ENCODE peak calls at places on chromosomes 6 and 20, in ten cellular contexts. W, S, K, U, P, I, Q, A, R and B are unnamed samples.

GRCh38 chr6:69735029-69735428 is 61.8 kb downstream of the LMBRD1 start:
- DNase-seq in U (no peak), W (no peak), Q (no peak), P (no peak), S (no peak), I (no peak), A (no peak), K (no peak), R (no peak), B (no peak)

GRCh38 chr6:133631421-133631820 is 257.5 kb upstream of the TCF21 start:
- DNase-seq in K (no peak), U (no peak), W (no peak), Q (no peak), A (no peak), R (no peak), S (no peak), I (peak), P (peak), B (no peak)

GRCh38 chr6:22906091-22906549 is 336.8 kb downstream of the HDGFL1 start:
- DNase-seq in S (peak), A (no peak), U (no peak), W (no peak), R (no peak), P (peak), K (no peak), Q (no peak), I (no peak), B (no peak)

GRCh38 chr20:59933296-59933848 is at the start of gene SYCP2:
- DNase-seq in U (no peak), A (peak), R (no peak), K (peak), Q (no peak), I (no peak), P (peak), W (peak), S (peak), B (peak)

GRCh38 chr6:79301290-79301689 is 66.8 kb upstream of the HMGN3 start:
- DNase-seq in K (no peak), I (no peak), W (no peak), P (no peak), U (no peak), A (no peak), R (no peak), S (no peak), Q (no peak), B (no peak)

GRCh38 chr6:87971605-87972262 is 75.9 kb upstream of the SPACA1 start:
- DNase-seq in K (no peak), W (no peak), P (no peak), S (no peak), Q (no peak), R (no peak), U (no peak), I (no peak), A (no peak), B (no peak)

GRCh38 chr6:1368940-1369339 is 20.4 kb upstream of the FOXF2 start:
- DNase-seq in K (no peak), S (no peak), I (no peak), Q (no peak), R (no peak), P (no peak), U (no peak), A (no peak), W (no peak), B (no peak)

GRCh38 chr6:35360349-35361138 is 18.2 kb downstream of the PPARD start:
- DNase-seq in I (peak), W (no peak), S (peak), U (no peak), K (no peak), R (no peak), A (no peak), P (no peak), Q (peak), B (no peak)

GRCh38 chr6:114218421-114218820 is 124.4 kb downstream of the HS3ST5 start:
- DNase-seq in W (no peak), I (no peak), Q (no peak), R (no peak), S (no peak), P (no peak), K (no peak), A (no peak), U (no peak), B (no peak)

GRCh38 chr6:11771473-11772048 is 7.0 kb downstream of the ADTRP start:
- DNase-seq in R (no peak), K (no peak), W (no peak), Q (no peak), P (peak), S (no peak), U (no peak), A (no peak), I (peak), B (no peak)

GRCh38 chr20:35820715-35821114 is 48.9 kb downstream of the PHF20 start:
- DNase-seq in I (peak), W (no peak), A (no peak), R (no peak), P (peak), K (no peak), Q (no peak), S (no peak), U (no peak), B (no peak)

GRCh38 chr6:34476048-34476328 is 10.1 kb downstream of the PACSIN1 start:
- DNase-seq in I (no peak), K (no peak), S (no peak), R (no peak), P (no peak), W (no peak), A (no peak), Q (no peak), U (no peak), B (no peak)

GRCh38 chr20:33229843-33230242 is 6.0 kb upstream of the BPIFA1 start:
- DNase-seq in P (no peak), S (no peak), U (no peak), W (no peak), K (peak), I (no peak), Q (no peak), R (no peak), A (no peak), B (no peak)

GRCh38 chr20:19737025-19737424 is 21.0 kb upstream of the RIN2 start:
- DNase-seq in Q (no peak), A (peak), K (no peak), R (no peak), W (no peak), I (peak), P (peak), S (no peak), U (no peak), B (peak)

GRCh38 chr20:33408716-33409654 is 7.7 kb upstream of the CDK5RAP1 start:
- DNase-seq in W (no peak), P (no peak), Q (no peak), K (no peak), I (no peak), U (no peak), R (no peak), A (no peak), S (no peak), B (peak)

GRCh38 chr20:61924858-61925554 is 140.7 kb downstream of the TAF4 start:
- DNase-seq in A (no peak), R (no peak), I (no peak), W (no peak), S (no peak), K (no peak), P (no peak), U (peak), Q (no peak), B (no peak)

GRCh38 chr20:38127011-38127621 is 38.0 kb downstream of the TGM2 start:
- DNase-seq in U (peak), P (peak), Q (no peak), W (no peak), R (no peak), S (no peak), I (peak), K (no peak), A (no peak), B (no peak)

GRCh38 chr6:42781546-42781810 is 374 bp upstream of the BICRAL start:
- DNase-seq in W (no peak), K (no peak), S (no peak), R (no peak), U (no peak), I (peak), P (peak), Q (no peak), A (no peak), B (peak)

GRCh38 chr20:32524871-32525501 is 60.1 kb downstream of the NOL4L start:
- DNase-seq in R (peak), S (no peak), P (no peak), W (no peak), K (no peak), I (no peak), A (peak), Q (peak), U (peak), B (no peak)

GRCh38 chr20:46108435-46108841 is 9.7 kb upstream of the CD40 start:
- DNase-seq in P (no peak), K (no peak), R (no peak), I (no peak), Q (no peak), U (no peak), S (no peak), W (peak), A (no peak), B (peak)

GRCh38 chr6:150068173-150068785 is 642 bp downstream of the ULBP3 start:
- DNase-seq in K (no peak), S (no peak), I (no peak), U (no peak), P (no peak), W (no peak), R (no peak), A (no peak), Q (no peak), B (no peak)
- H3K4me3 ChIP-seq in K (peak), S (peak), I (peak), U (peak), P (peak), W (peak), R (peak), A (peak), Q (peak), B (peak)

GRCh38 chr6:32608374-32608773 is 18.7 kb upstream of the HLA-DRB1 start:
- DNase-seq in U (no peak), W (no peak), P (no peak), I (no peak), S (no peak), Q (no peak), K (no peak), R (no peak), A (no peak), B (peak)
- TF ChIP-seq CTCF in U (no peak), W (no peak), P (no peak), I (no peak), S (no peak), Q (no peak), K (no peak), R (no peak), A (no peak), B (peak)

GRCh38 chr6:116662186-116662585 is 6.4 kb downstream of the ZUP1 start:
- DNase-seq in W (no peak), S (no peak), Q (no peak), U (no peak), K (no peak), A (no peak), R (no peak), P (no peak), I (peak), B (no peak)

GRCh38 chr6:116663308-116663707 is 5.3 kb downstream of the ZUP1 start:
- DNase-seq in I (no peak), P (no peak), R (no peak), S (no peak), U (no peak), K (no peak), A (no peak), Q (no peak), W (no peak), B (no peak)

GRCh38 chr6:116666869-116667268 is 1.7 kb downstream of the ZUP1 start:
- DNase-seq in I (no peak), U (no peak), P (no peak), R (no peak), K (no peak), A (no peak), W (peak), S (no peak), Q (no peak), B (peak)

GRCh38 chr6:116667620-116668019 is 946 bp downstream of the ZUP1 start:
- DNase-seq in Q (no peak), A (no peak), S (no peak), R (no peak), U (no peak), P (no peak), W (no peak), I (no peak), K (no peak), B (peak)

DNA sequence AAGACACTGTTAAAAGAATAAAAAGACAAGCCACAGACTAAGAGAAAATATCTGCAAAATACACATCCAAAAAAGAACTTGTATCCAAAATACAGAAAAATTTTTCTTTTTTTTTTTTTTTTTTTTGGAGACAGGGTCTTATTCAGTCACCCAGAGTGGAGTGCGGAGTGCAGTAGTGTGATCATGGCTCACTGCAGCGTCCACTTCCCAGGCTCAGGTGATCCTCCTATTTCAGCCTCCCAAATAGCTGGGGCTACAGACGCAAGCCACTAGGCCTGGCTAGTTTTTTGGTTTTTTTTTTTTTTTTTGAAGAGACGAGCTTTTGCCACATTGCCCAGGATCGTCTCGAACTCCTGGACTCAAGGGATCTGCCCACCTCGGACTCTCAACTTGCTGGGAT is 3.1 kb downstream of the ZUP1 start:
- DNase-seq in I (no peak), W (no peak), R (no peak), K (no peak), P (no peak), S (no peak), Q (no peak), A (no peak), U (no peak), B (no peak)
- H3K4me3 ChIP-seq in I (no peak), W (peak), R (no peak), K (no peak), P (no peak), S (peak), Q (no peak), A (no peak), U (no peak), B (peak)

DNA sequence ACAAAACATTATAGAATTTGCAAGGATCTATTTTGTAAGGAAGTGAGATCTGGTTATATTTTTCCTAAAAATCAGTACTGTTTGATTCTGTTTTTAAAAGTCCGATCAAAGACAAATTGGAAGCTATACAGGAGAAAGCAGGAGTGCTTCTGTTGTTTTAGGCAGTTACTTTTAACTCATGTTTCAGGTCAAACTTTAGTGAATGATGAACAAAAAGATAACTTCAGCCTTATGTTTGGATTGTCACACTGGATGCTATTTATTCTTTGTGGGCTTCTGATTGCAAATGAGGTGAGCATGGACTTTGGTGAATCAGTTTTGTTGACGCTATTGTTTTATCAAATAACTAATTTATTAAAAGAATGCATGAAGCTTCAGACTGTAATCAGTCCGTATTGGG is 228.7 kb upstream of the SLC35B3 start:
- DNase-seq in W (no peak), S (no peak), K (no peak), R (no peak), P (no peak), A (no peak), I (no peak), U (no peak), Q (no peak), B (no peak)
- TF ChIP-seq CTCF in W (no peak), S (no peak), K (no peak), R (no peak), P (no peak), A (no peak), I (no peak), U (no peak), Q (no peak), B (no peak)